ENCODE peak calls at places on chromosomes 13 and 19, in four cellular contexts. One of them, this sample, is unnamed.
A peak's percentile ranks its signal among the peaks of the same experiment; 100 is the strongest.

GRCh38 chr13:107373551-107373950 is 805.6 kb upstream of the ARGLU1 start:
- DNase-seq in H1: no peak
- DNase-seq in GM12878: no peak
- DNase-seq in HepG2: no peak
- DNase-seq in this sample: peak; percentile 13

GRCh38 chr19:37977992-37978391 is 71.0 kb downstream of the SIPA1L3 start:
- DNase-seq in H1: no peak
- DNase-seq in GM12878: no peak
- DNase-seq in HepG2: no peak
- DNase-seq in this sample: no peak

GRCh38 chr13:113821847-113822246 is 42.0 kb downstream of the GAS6 start:
- DNase-seq in H1: no peak
- DNase-seq in GM12878: no peak
- DNase-seq in HepG2: no peak
- DNase-seq in this sample: no peak

GRCh38 chr13:40345654-40346372 is 320.6 kb downstream of the FOXO1 start:
- DNase-seq in H1: no peak
- DNase-seq in GM12878: no peak
- DNase-seq in HepG2: peak; percentile 79
- DNase-seq in this sample: no peak

GRCh38 chr13:94878721-94879120 is 166.4 kb upstream of the SOX21 start:
- DNase-seq in H1: no peak
- DNase-seq in GM12878: no peak
- DNase-seq in HepG2: no peak
- DNase-seq in this sample: no peak

GRCh38 chr19:31214086-31214485 is 135.2 kb downstream of the TSHZ3 start:
- DNase-seq in H1: no peak
- DNase-seq in GM12878: no peak
- DNase-seq in HepG2: no peak
- DNase-seq in this sample: no peak

GRCh38 chr19:2048959-2049740 is 1.9 kb downstream of the MKNK2 start:
- DNase-seq in H1: no peak
- DNase-seq in GM12878: no peak
- DNase-seq in HepG2: no peak
- DNase-seq in this sample: no peak

GRCh38 chr19:16233081-16233776 is 35.5 kb downstream of the AP1M1 start:
- DNase-seq in H1: no peak
- DNase-seq in GM12878: no peak
- DNase-seq in HepG2: no peak
- DNase-seq in this sample: no peak

GRCh38 chr13:112532837-112533745 is 54.9 kb downstream of the TUBGCP3 start:
- DNase-seq in H1: no peak
- DNase-seq in GM12878: no peak
- DNase-seq in HepG2: no peak
- DNase-seq in this sample: no peak

GRCh38 chr13:33202644-33203169 is 82.8 kb downstream of the STARD13 start:
- DNase-seq in H1: no peak
- DNase-seq in GM12878: no peak
- DNase-seq in HepG2: no peak
- DNase-seq in this sample: no peak

GRCh38 chr13:109243311-109243951 is 543.0 kb downstream of the IRS2 start:
- DNase-seq in H1: no peak
- DNase-seq in GM12878: no peak
- DNase-seq in HepG2: no peak
- DNase-seq in this sample: no peak

GRCh38 chr19:40503300-40503699 is 36.5 kb downstream of the SPTBN4 start:
- DNase-seq in H1: no peak
- DNase-seq in GM12878: no peak
- DNase-seq in HepG2: no peak
- DNase-seq in this sample: no peak

GRCh38 chr13:103615778-103616177 is 549.6 kb upstream of the SLC10A2 start:
- DNase-seq in H1: no peak
- DNase-seq in GM12878: no peak
- DNase-seq in HepG2: no peak
- DNase-seq in this sample: no peak

DNA sequence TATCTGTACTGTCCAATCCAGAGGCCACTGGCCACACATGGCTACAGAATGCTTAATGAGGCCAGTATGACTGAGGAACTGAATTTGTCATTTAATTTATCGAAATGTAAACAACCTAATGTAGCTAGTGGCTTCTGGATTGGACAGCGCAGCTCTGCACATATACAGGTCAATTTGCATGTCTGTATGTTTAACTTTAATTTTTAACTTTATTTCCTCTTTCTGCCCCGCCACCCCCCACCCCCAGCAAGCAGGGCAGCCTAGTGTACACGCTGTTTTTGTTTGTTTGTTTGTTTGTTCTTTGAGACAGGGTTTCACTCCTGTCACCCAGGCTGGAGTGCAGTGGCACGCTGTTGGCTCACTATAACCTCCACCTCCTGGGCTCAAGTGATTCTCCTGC is 15.5 kb downstream of the ZSWIM9 start:
- DNase-seq in H1: no peak
- DNase-seq in GM12878: no peak
- DNase-seq in HepG2: no peak
- DNase-seq in this sample: no peak
- TF ChIP-seq YY1 in H1: no peak
- TF ChIP-seq YY1 in GM12878: no peak
- TF ChIP-seq YY1 in HepG2: no peak
- TF ChIP-seq YY1 in this sample: no peak

GRCh38 chr13:30802501-30802900 is 67.2 kb downstream of the ALOX5AP start:
- DNase-seq in H1: no peak
- DNase-seq in GM12878: no peak
- DNase-seq in HepG2: no peak
- DNase-seq in this sample: no peak

GRCh38 chr13:30805132-30805537 is 69.8 kb downstream of the ALOX5AP start:
- DNase-seq in H1: no peak
- DNase-seq in GM12878: no peak
- DNase-seq in HepG2: peak; percentile 75
- DNase-seq in this sample: no peak

GRCh38 chr13:30803791-30804190 is 68.4 kb downstream of the ALOX5AP start:
- DNase-seq in H1: no peak
- DNase-seq in GM12878: no peak
- DNase-seq in HepG2: no peak
- DNase-seq in this sample: no peak

GRCh38 chr13:30804474-30804873 is 69.1 kb downstream of the ALOX5AP start:
- DNase-seq in H1: no peak
- DNase-seq in GM12878: no peak
- DNase-seq in HepG2: no peak
- DNase-seq in this sample: no peak

GRCh38 chr13:30802953-30803478 is 67.7 kb downstream of the ALOX5AP start:
- DNase-seq in H1: peak; percentile 56
- DNase-seq in GM12878: peak; percentile 32
- DNase-seq in HepG2: peak; percentile 39
- DNase-seq in this sample: peak; percentile 51
- H3K4me3 ChIP-seq in H1: no peak overlapping the region
- H3K4me3 ChIP-seq in GM12878: no peak overlapping the region
- H3K4me3 ChIP-seq in HepG2: peak overlapping the region; percentile 25
- H3K4me3 ChIP-seq in this sample: no peak overlapping the region

GRCh38 chr13:60260440-60260839 is 96.7 kb upstream of the DIAPH3 start:
- DNase-seq in H1: no peak
- DNase-seq in GM12878: no peak
- DNase-seq in HepG2: no peak
- DNase-seq in this sample: no peak
- TF ChIP-seq SUZ12 in H1: no peak
- TF ChIP-seq SUZ12 in GM12878: no peak
- TF ChIP-seq SUZ12 in HepG2: no peak
- TF ChIP-seq SUZ12 in this sample: no peak

GRCh38 chr19:22783651-22784050 is 300 bp downstream of the ZNF99 start:
- DNase-seq in H1: no peak
- DNase-seq in GM12878: no peak
- DNase-seq in HepG2: no peak
- DNase-seq in this sample: no peak

DNA sequence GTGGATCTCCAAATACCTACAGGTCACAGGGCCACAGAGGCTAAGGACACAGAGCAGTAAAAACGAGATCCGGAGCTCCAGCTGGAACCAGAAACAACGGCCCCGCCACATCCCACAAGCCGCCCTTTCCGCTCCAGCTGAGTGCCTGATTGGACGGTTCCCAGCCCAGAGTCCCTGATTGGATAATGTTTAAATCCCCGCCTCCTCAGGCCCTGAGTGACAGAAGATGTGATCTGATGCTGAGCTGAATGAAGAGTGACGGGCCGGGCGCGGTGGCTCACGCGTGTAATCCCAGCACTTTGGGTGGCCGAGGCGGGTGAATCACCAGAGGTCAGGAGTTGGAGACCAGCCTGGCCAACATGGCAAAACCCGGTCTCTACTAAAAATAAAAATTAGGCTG is at the start of gene ZNF99:
- DNase-seq in H1: no peak
- DNase-seq in GM12878: no peak
- DNase-seq in HepG2: no peak
- DNase-seq in this sample: peak; percentile 50
- TF ChIP-seq YY1 in H1: no peak
- TF ChIP-seq YY1 in GM12878: no peak
- TF ChIP-seq YY1 in HepG2: no peak
- TF ChIP-seq YY1 in this sample: no peak

GRCh38 chr19:33868076-33868735 is 71.5 kb downstream of the KCTD15 start:
- DNase-seq in H1: no peak
- DNase-seq in GM12878: no peak
- DNase-seq in HepG2: no peak
- DNase-seq in this sample: no peak

GRCh38 chr19:33871605-33872004 is 74.9 kb downstream of the KCTD15 start:
- DNase-seq in H1: no peak
- DNase-seq in GM12878: no peak
- DNase-seq in HepG2: no peak
- DNase-seq in this sample: no peak

GRCh38 chr19:33865306-33865705 is 68.6 kb downstream of the KCTD15 start:
- DNase-seq in H1: no peak
- DNase-seq in GM12878: no peak
- DNase-seq in HepG2: no peak
- DNase-seq in this sample: no peak

GRCh38 chr19:33866696-33867095 is 70.0 kb downstream of the KCTD15 start:
- DNase-seq in H1: no peak
- DNase-seq in GM12878: no peak
- DNase-seq in HepG2: no peak
- DNase-seq in this sample: no peak

GRCh38 chr19:33868821-33869412 is 72.2 kb downstream of the KCTD15 start:
- DNase-seq in H1: no peak
- DNase-seq in GM12878: no peak
- DNase-seq in HepG2: no peak
- DNase-seq in this sample: no peak
- H3K4me3 ChIP-seq in H1: no peak overlapping the region
- H3K4me3 ChIP-seq in GM12878: no peak overlapping the region
- H3K4me3 ChIP-seq in HepG2: no peak overlapping the region
- H3K4me3 ChIP-seq in this sample: no peak overlapping the region

This sample was measured in NT2/D1.